ENCODE peak calls at places on chromosomes 7 and 10, in six cellular contexts. One of them, this sample, is unnamed.

GRCh38 chr10:122515588-122516231 is 44.8 kb upstream of the DMBT1 start:
- DNase-seq in GM12878: no peak
- DNase-seq in SK-N-SH: no peak
- DNase-seq in HepG2: no peak
- DNase-seq in K562: no peak
- DNase-seq in H1: no peak
- DNase-seq in this sample: no peak

GRCh38 chr7:100190059-100190711 is 12.5 kb downstream of the STAG3 start:
- DNase-seq in GM12878: no peak
- DNase-seq in SK-N-SH: peak; percentile 23
- DNase-seq in HepG2: peak; percentile 41
- DNase-seq in K562: peak; percentile 55
- DNase-seq in H1: no peak
- DNase-seq in this sample: peak; percentile 42

GRCh38 chr10:45439365-45439764 is 65.3 kb downstream of the ALOX5 start:
- DNase-seq in GM12878: no peak
- DNase-seq in SK-N-SH: no peak
- DNase-seq in HepG2: no peak
- DNase-seq in K562: no peak
- DNase-seq in H1: no peak
- DNase-seq in this sample: no peak

GRCh38 chr7:33722383-33723096 is 182.8 kb upstream of the BMPER start:
- DNase-seq in GM12878: no peak
- DNase-seq in SK-N-SH: peak; percentile 93
- DNase-seq in HepG2: peak; percentile 27
- DNase-seq in K562: no peak
- DNase-seq in H1: no peak
- DNase-seq in this sample: peak; percentile 29

GRCh38 chr10:17785276-17785935 is 23.7 kb upstream of the MRC1 start:
- DNase-seq in GM12878: no peak
- DNase-seq in SK-N-SH: no peak
- DNase-seq in HepG2: no peak
- DNase-seq in K562: no peak
- DNase-seq in H1: no peak
- DNase-seq in this sample: no peak

GRCh38 chr10:110547139-110547761 is 20.2 kb upstream of the SMC3 start:
- DNase-seq in GM12878: no peak
- DNase-seq in SK-N-SH: peak; percentile 65
- DNase-seq in HepG2: peak; percentile 54
- DNase-seq in K562: peak; percentile 54
- DNase-seq in H1: no peak
- DNase-seq in this sample: peak; percentile 66

GRCh38 chr10:79377557-79378382 is 30.5 kb downstream of the PPIF start:
- DNase-seq in GM12878: no peak
- DNase-seq in SK-N-SH: no peak
- DNase-seq in HepG2: no peak
- DNase-seq in K562: no peak
- DNase-seq in H1: no peak
- DNase-seq in this sample: no peak

GRCh38 chr10:113603057-113603777 is 50.4 kb downstream of the HABP2 start:
- DNase-seq in GM12878: no peak
- DNase-seq in SK-N-SH: no peak
- DNase-seq in HepG2: no peak
- DNase-seq in K562: no peak
- DNase-seq in H1: no peak
- DNase-seq in this sample: no peak

GRCh38 chr10:97520978-97521761 is 22.4 kb downstream of the UBTD1 start:
- DNase-seq in GM12878: no peak
- DNase-seq in SK-N-SH: no peak
- DNase-seq in HepG2: no peak
- DNase-seq in K562: no peak
- DNase-seq in H1: no peak
- DNase-seq in this sample: no peak

GRCh38 chr10:97518601-97519043 is 19.9 kb downstream of the UBTD1 start:
- DNase-seq in GM12878: no peak
- DNase-seq in SK-N-SH: no peak
- DNase-seq in HepG2: no peak
- DNase-seq in K562: no peak
- DNase-seq in H1: no peak
- DNase-seq in this sample: no peak

GRCh38 chr10:97520520-97520919 is 21.8 kb downstream of the UBTD1 start:
- DNase-seq in GM12878: no peak
- DNase-seq in SK-N-SH: no peak
- DNase-seq in HepG2: no peak
- DNase-seq in K562: no peak
- DNase-seq in H1: no peak
- DNase-seq in this sample: no peak

GRCh38 chr10:97517778-97518561 is 19.2 kb downstream of the UBTD1 start:
- DNase-seq in GM12878: no peak
- DNase-seq in SK-N-SH: peak; percentile 51
- DNase-seq in HepG2: no peak
- DNase-seq in K562: no peak
- DNase-seq in H1: no peak
- DNase-seq in this sample: peak; percentile 27

GRCh38 chr10:97519342-97519741 is 20.6 kb downstream of the UBTD1 start:
- DNase-seq in GM12878: no peak
- DNase-seq in SK-N-SH: no peak
- DNase-seq in HepG2: no peak
- DNase-seq in K562: no peak
- DNase-seq in H1: no peak
- DNase-seq in this sample: no peak
- TF ChIP-seq YY1 in GM12878: no peak
- TF ChIP-seq YY1 in SK-N-SH: no peak
- TF ChIP-seq YY1 in HepG2: no peak
- TF ChIP-seq YY1 in K562: no peak
- TF ChIP-seq YY1 in H1: no peak
- TF ChIP-seq YY1 in this sample: no peak

DNA sequence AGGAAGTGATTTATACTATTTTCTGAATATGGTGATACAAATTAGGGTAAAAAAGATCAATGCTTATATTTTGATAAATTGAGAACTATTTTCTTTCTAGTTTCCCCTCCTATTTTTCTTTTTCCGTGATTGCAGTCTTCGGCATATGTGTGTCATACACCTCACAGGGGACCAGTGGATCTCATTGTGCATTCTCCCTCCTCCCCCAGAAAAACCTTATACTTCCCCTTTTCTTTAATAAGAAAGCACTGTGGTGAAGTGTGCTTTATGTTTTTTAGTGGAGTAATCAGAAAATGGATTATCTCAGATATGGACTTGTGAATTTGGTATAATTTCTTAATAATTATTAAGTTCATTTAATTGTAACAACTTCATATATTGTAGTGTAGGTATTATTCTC is 72.8 kb downstream of the BICC1 start:
- DNase-seq in GM12878: no peak
- DNase-seq in SK-N-SH: no peak
- DNase-seq in HepG2: no peak
- DNase-seq in K562: no peak
- DNase-seq in H1: no peak
- DNase-seq in this sample: no peak
- H3K79me2 ChIP-seq in GM12878: no peaks in the 10 kb centered on the region
- H3K79me2 ChIP-seq in SK-N-SH: peaks cover 5% of the 10 kb centered on the region
- H3K79me2 ChIP-seq in HepG2: peaks cover 5% of the 10 kb centered on the region
- H3K79me2 ChIP-seq in K562: no peaks in the 10 kb centered on the region
- H3K79me2 ChIP-seq in H1: no peaks in the 10 kb centered on the region
- H3K79me2 ChIP-seq in this sample: no peaks in the 10 kb centered on the region

DNA sequence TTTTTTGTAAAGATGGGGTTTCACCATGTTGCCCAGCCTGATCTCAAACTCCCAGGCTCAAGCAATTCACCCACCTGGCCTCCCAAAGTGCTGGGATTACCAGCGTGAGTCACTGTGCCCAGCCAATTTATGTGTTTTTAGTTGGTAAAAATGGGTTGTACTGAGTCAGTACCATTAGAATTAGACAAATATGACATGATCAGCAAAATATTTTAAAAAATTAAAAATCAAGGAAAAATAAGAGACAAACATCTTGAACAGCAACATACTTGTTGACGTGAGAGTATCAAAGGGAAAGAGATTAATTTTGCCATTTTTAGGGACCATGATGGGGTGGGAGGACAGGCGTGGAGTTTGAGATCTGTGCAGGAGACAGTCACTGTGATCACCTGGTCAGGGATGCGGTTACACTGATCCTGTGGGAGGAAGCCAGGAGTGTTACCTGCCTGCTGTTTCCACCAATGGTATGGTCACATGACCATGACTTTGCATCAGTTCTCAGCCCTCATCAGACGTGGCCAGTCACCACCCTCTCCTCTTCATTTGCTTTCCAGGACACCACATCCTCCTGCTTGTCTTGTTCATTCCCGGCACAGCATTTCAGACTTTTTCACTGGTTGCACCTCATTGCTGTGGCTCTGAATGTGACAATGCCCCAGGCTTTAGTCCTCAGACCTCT is 29.2 kb upstream of the ENO4 start:
- DNase-seq in GM12878: no peak
- DNase-seq in SK-N-SH: no peak
- DNase-seq in HepG2: no peak
- DNase-seq in K562: no peak
- DNase-seq in H1: no peak
- DNase-seq in this sample: no peak
- TF ChIP-seq YY1 in GM12878: no peak
- TF ChIP-seq YY1 in SK-N-SH: no peak
- TF ChIP-seq YY1 in HepG2: no peak
- TF ChIP-seq YY1 in K562: no peak
- TF ChIP-seq YY1 in H1: no peak
- TF ChIP-seq YY1 in this sample: no peak

GRCh38 chr7:19708397-19709248 is at the start of gene POLR1F:
- DNase-seq in GM12878: peak; percentile 90
- DNase-seq in SK-N-SH: peak; percentile 93
- DNase-seq in HepG2: peak; percentile 89
- DNase-seq in K562: peak; percentile 89
- DNase-seq in H1: peak; percentile 93
- DNase-seq in this sample: peak; percentile 91
- H3K79me2 ChIP-seq in GM12878: peaks cover 33% of the 10 kb centered on the region
- H3K79me2 ChIP-seq in SK-N-SH: peaks cover 41% of the 10 kb centered on the region
- H3K79me2 ChIP-seq in HepG2: peaks cover 42% of the 10 kb centered on the region
- H3K79me2 ChIP-seq in K562: peaks cover 52% of the 10 kb centered on the region
- H3K79me2 ChIP-seq in H1: peaks cover 50% of the 10 kb centered on the region
- H3K79me2 ChIP-seq in this sample: peaks cover 52% of the 10 kb centered on the region

DNA sequence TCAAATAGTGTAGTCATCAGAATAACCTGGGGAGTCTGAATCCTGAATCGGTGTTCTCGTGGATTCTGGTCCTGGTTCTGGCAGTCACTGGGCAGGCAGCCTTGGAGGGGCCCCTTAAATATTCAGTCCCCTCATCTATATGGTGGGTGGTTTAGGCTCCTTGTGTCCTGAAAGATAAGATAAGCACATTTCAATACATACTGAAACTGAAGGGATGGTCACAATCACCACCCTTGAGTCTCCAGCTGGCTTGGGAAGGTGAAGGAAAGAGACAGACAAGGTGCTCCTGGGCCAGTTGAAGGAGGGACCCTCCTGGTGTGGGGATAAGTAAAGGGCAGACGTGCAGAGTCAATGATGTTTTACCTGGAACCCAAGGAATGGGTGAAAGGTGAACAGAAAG is 146.7 kb downstream of the CXCL12 start:
- DNase-seq in GM12878: no peak
- DNase-seq in SK-N-SH: no peak
- DNase-seq in HepG2: no peak
- DNase-seq in K562: peak; percentile 32
- DNase-seq in H1: no peak
- DNase-seq in this sample: no peak
- TF ChIP-seq YY1 in GM12878: no peak
- TF ChIP-seq YY1 in SK-N-SH: no peak
- TF ChIP-seq YY1 in HepG2: no peak
- TF ChIP-seq YY1 in K562: no peak
- TF ChIP-seq YY1 in H1: no peak
- TF ChIP-seq YY1 in this sample: no peak